ENCODE peak calls at places on chromosomes 13 and 19, in six cellular contexts. U is CD4-positive, alpha-beta T cell; D is heart left ventricle; I is NCI-H510A treated with DMSO at 0.1 percent for 48 hours; H is foreskin keratinocyte; G is uterus. B is an unnamed sample.

GRCh38 chr19:51295382-51296126 is 15.9 kb upstream of the IGLON5 start:
- DNase-seq in U (no peak), D (no peak), I (no peak), H (no peak), G (no peak), B (no peak)

GRCh38 chr13:100209857-100210580 is 121.1 kb downstream of the PCCA start:
- DNase-seq in U (no peak), D (no peak), I (no peak), H (peak), G (no peak), B (no peak)

GRCh38 chr19:14110650-14111049 is 6.9 kb downstream of the PRKACA start:
- DNase-seq in U (no peak), D (no peak), I (no peak), H (no peak), G (no peak), B (no peak)

GRCh38 chr19:40717325-40717879 is 490 bp downstream of the ITPKC start:
- DNase-seq in U (no peak), D (no peak), I (no peak), H (no peak), G (no peak), B (no peak)

GRCh38 chr13:98592353-98592740 is 15.4 kb upstream of the STK24 start:
- DNase-seq in U (no peak), D (no peak), I (no peak), H (no peak), G (no peak), B (no peak)

GRCh38 chr19:29326351-29326750 is 113.4 kb upstream of the UQCRFS1 start:
- DNase-seq in U (no peak), D (no peak), I (no peak), H (no peak), G (no peak), B (no peak)

GRCh38 chr19:11091343-11092153 is 2.3 kb downstream of the LDLR start:
- DNase-seq in U (peak), D (peak), I (no peak), H (peak), G (peak), B (no peak)

GRCh38 chr13:99033814-99034213 is 56.0 kb upstream of the DOCK9 start:
- DNase-seq in U (no peak), D (no peak), I (peak), H (no peak), G (no peak), B (no peak)

GRCh38 chr13:73025212-73026012 is 33.4 kb upstream of the KLF5 start:
- DNase-seq in U (no peak), D (no peak), I (no peak), H (peak), G (no peak), B (no peak)

GRCh38 chr13:43289458-43290255 is 266.3 kb downstream of the DNAJC15 start:
- DNase-seq in U (no peak), D (no peak), I (no peak), H (no peak), G (no peak), B (no peak)

GRCh38 chr19:45492627-45493470 is 4.0 kb downstream of the RTN2 start:
- DNase-seq in U (no peak), D (peak), I (no peak), H (no peak), G (no peak), B (no peak)

GRCh38 chr13:24672141-24673132 is 7.8 kb upstream of the ATP12A start:
- DNase-seq in U (no peak), D (no peak), I (no peak), H (no peak), G (no peak), B (no peak)

GRCh38 chr13:32001392-32001768 is 30.2 kb upstream of the FRY start:
- DNase-seq in U (no peak), D (peak), I (peak), H (peak), G (no peak), B (no peak)

GRCh38 chr13:40536443-40537113 is 129.9 kb downstream of the FOXO1 start:
- DNase-seq in U (no peak), D (no peak), I (peak), H (peak), G (no peak), B (no peak)

GRCh38 chr19:38699647-38700349 is 44.5 kb downstream of the CAPN12 start:
- DNase-seq in U (no peak), D (no peak), I (no peak), H (no peak), G (no peak), B (no peak)

GRCh38 chr13:30906411-30906990 is 430 bp downstream of the MEDAG start:
- DNase-seq in U (no peak), D (peak), I (no peak), H (no peak), G (peak), B (no peak)

GRCh38 chr13:38309397-38309796 is 40.3 kb upstream of the UFM1 start:
- DNase-seq in U (no peak), D (no peak), I (no peak), H (peak), G (no peak), B (no peak)

GRCh38 chr19:632228-633067 is 889 bp downstream of the POLRMT start:
- DNase-seq in U (no peak), D (no peak), I (peak), H (peak), G (no peak), B (no peak)

GRCh38 chr19:35053667-35054293 is 12.3 kb downstream of the HPN start:
- DNase-seq in U (no peak), D (no peak), I (no peak), H (no peak), G (no peak), B (no peak)

GRCh38 chr13:110414283-110414682 is 107.2 kb downstream of the COL4A2 start:
- DNase-seq in U (no peak), D (no peak), I (no peak), H (no peak), G (no peak), B (no peak)

B was measured in sciatic nerve.